ENCODE peak calls at places on chromosomes 6 and 20, in four cellular contexts. Z is breast epithelium, D is endodermal cell, E is SK-N-SH. O is an unnamed sample. For H3K27me3, the result is how much of the 10 kb centered on the place peaks cover.

GRCh38 chr6:88653936-88654335 is 309.5 kb downstream of the RNGTT start:
- DNase-seq in E (no peak), Z (no peak), D (no peak), O (no peak)

GRCh38 chr20:24493181-24493580 is 23.8 kb downstream of the SYNDIG1 start:
- DNase-seq in E (no peak), D (peak), Z (no peak), O (no peak)

GRCh38 chr6:27495386-27496135 is 22.7 kb upstream of the ZNF184 start:
- DNase-seq in Z (no peak), D (peak), E (peak), O (peak)

GRCh38 chr6:52663120-52663934 is 7.6 kb upstream of the TMEM14A start:
- DNase-seq in D (peak), E (peak), Z (peak), O (peak)

GRCh38 chr20:34771680-34772081 is 53.8 kb downstream of the NCOA6 start:
- DNase-seq in Z (no peak), E (no peak), D (no peak), O (no peak)

GRCh38 chr6:128516514-128516898 is 3.9 kb downstream of the PTPRK start:
- DNase-seq in E (no peak), Z (no peak), D (no peak), O (peak)

GRCh38 chr20:15674253-15675145 is 898.7 kb downstream of the KIF16B start:
- DNase-seq in E (peak), Z (no peak), D (no peak), O (no peak)

GRCh38 chr6:30687659-30688431 is 1.4 kb upstream of the PPP1R18 start:
- DNase-seq in D (no peak), E (peak), Z (no peak), O (no peak)

GRCh38 chr6:96124778-96125177 is 109.0 kb downstream of the FUT9 start:
- DNase-seq in D (no peak), E (no peak), Z (no peak), O (no peak)

GRCh38 chr20:38692436-38693411 is 31.6 kb upstream of the SLC32A1 start:
- DNase-seq in Z (no peak), E (peak), D (peak), O (peak)

GRCh38 chr6:15296735-15297134 is 50.9 kb downstream of the JARID2 start:
- DNase-seq in Z (no peak), D (no peak), E (no peak), O (no peak)

DNA sequence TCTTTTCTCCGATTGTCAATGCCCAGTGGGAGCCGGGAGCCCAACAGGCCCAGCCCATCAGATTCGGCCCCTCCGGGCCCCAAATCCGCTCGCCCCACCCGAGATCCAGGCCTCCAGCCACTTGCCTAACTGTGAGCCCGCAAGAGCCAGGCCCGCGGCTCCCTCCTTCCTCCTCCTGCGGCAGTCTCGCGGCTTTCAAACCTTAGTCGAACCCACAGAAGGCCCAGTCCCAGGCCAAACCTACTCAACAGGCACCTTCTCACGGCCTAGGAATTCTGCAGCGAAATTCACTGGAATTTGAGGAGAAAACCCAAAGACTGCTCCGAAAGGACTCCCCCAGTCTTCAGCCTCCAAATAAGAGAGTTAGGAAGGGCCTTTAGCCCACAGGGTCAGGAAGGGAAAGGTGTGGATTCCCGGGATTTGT is 2.8 kb upstream of the TFAP2A start:
- DNase-seq in E (no peak), Z (no peak), D (peak), O (peak)
- H3K27me3 ChIP-seq in E (half or more), Z (half or more), D (half or more), O (half or more)

GRCh38 chr6:36313628-36313895 is 23.1 kb downstream of the BNIP5 start:
- DNase-seq in Z (no peak), D (no peak), E (no peak), O (no peak)
- H3K4me3 ChIP-seq in Z (no peak), D (no peak), E (no peak), O (no peak)

GRCh38 chr20:608970-609369 is 1.1 kb downstream of the TCF15 start:
- DNase-seq in D (no peak), Z (no peak), E (no peak), O (peak)

GRCh38 chr20:610130-611046 is at the start of gene TCF15:
- DNase-seq in E (peak), D (peak), Z (no peak), O (peak)

GRCh38 chr20:607476-607875 is 2.6 kb downstream of the TCF15 start:
- DNase-seq in Z (no peak), E (no peak), D (no peak), O (no peak)

GRCh38 chr20:611047-611842 is 1.1 kb upstream of the TCF15 start:
- DNase-seq in E (no peak), Z (no peak), D (no peak), O (peak)

GRCh38 chr20:609371-609964 is 641 bp downstream of the TCF15 start:
- DNase-seq in E (peak), D (peak), Z (no peak), O (peak)
- H3K27me3 ChIP-seq in E (under half), D (under half), Z (half or more), O (under half)

GRCh38 chr20:36098364-36098763 is 56.2 kb upstream of the EPB41L1 start:
- DNase-seq in E (no peak), D (no peak), Z (peak), O (no peak)
- H3K4me3 ChIP-seq in E (no peak), D (no peak), Z (no peak), O (no peak)

DNA sequence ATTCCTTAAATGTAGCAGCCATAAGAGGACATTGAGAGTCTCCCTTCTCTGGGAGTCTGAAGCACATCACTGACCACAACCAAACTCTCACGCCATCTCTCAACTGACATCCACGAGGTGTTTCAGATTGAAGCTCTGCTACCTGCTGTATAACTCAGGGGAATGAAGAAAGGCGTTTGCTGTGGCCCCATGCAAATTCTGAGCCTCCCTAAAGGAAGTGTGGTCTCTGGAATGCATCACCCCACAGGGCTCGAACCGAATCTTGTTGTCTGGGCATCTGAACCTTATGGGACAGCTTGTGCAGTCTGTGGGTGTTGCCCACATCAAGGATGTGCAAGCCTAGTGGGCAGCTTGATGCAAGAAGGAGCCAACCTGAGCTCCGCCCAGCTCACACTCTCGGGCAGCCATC is 10.9 kb downstream of the PMEPA1 start:
- DNase-seq in E (no peak), D (no peak), Z (no peak), O (no peak)
- H3K27me3 ChIP-seq in E (under half), D (under half), Z (under half), O (under half)

GRCh38 chr6:138451043-138451442 is 47.0 kb downstream of the HEBP2 start:
- DNase-seq in Z (no peak), D (no peak), E (no peak), O (no peak)

GRCh38 chr6:138456393-138456775 is 42.9 kb downstream of the NHSL1 start:
- DNase-seq in D (no peak), Z (no peak), E (no peak), O (no peak)

GRCh38 chr6:138454976-138455706 is 44.2 kb downstream of the NHSL1 start:
- DNase-seq in E (no peak), D (no peak), Z (peak), O (peak)

GRCh38 chr6:138450445-138450844 is 46.4 kb downstream of the HEBP2 start:
- DNase-seq in D (no peak), E (no peak), Z (no peak), O (no peak)

DNA sequence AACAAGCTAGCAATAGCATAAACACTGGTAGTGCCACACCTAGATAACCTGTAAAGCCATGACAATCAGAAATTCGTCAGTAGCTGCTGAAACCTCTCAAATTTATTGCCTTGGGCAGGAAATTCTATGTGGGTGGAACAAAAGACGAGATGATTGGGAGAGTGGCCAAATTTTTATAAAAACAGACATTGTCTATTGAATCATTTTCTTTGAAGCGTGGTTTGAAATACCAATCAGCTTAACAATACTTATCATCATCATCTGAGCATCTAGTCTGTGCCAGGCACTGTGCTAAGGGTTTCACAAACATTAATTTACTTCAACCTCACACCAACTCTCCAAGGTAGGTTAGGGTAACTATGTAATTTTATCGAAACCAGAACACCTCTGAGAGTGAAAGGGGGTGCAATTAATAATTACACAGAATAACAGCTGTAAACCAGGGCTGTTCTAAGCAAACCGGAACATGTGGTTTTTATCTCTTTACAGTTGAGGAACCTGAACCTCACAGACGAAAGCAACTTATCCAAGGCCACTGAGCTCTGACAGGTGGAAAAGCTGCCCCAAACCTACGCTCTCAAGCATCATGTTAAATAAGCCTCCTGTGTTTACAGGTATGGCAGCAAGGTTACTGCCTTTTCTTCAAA is 43.4 kb downstream of the NHSL1 start:
- DNase-seq in Z (no peak), E (no peak), D (no peak), O (no peak)
- H3K4me3 ChIP-seq in Z (peak), E (no peak), D (no peak), O (no peak)

DNA sequence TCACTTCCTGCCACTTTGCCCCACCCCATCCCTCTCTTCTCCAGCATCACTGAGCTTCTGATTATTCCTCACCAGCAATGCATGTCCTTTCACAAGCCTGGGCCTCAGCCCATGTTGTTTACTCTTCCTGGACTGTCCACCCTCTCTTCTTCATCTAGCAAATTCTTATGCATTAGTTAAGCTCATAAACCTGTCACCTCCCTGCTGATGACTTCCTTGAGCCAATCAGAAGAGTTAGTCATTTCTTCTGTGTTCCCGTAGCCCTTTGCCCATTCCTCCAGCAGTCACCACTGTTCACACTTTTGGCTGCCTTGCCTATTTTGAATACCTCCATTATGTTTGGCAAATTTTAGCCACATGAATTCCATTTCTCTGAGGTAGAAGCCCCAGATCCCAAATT is 4.1 kb upstream of the CRYBG1 start:
- DNase-seq in E (no peak), Z (no peak), D (no peak), O (no peak)
- H3K27me3 ChIP-seq in E (under half), Z (under half), D (under half), O (under half)

GRCh38 chr6:170165085-170165484 is 125.8 kb downstream of the DLL1 start:
- DNase-seq in Z (no peak), E (no peak), D (peak), O (no peak)

GRCh38 chr6:170165501-170166117 is 125.3 kb downstream of the DLL1 start:
- DNase-seq in Z (no peak), E (no peak), D (peak), O (no peak)

GRCh38 chr6:170166511-170167122 is 124.3 kb downstream of the DLL1 start:
- DNase-seq in D (no peak), E (no peak), Z (no peak), O (no peak)

GRCh38 chr6:170164271-170164900 is 126.5 kb downstream of the DLL1 start:
- DNase-seq in Z (no peak), D (peak), E (no peak), O (no peak)

DNA sequence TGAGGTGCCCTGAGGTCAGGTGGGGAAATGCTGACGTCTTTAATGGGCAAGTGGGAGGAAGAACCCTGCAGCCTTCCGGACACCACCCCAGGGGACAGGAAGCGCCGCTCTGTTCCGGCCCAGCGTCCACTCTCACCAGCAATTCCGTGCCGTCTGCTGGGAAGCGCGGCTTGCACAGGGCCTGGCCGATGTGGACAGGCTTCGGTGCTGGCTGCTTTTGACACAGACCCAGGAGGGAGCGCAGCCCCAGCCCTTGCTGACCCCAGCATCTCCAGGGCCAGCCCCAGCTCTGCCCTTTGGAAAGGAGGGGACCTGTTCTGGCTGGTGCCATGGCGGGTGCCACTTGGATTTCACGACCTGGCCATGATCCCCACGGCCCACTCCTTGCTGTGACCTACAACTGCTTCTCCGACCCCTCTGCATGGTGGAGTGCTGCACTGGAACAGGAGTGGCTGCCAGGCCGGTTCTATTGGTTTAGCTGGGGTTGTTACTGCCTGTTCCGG is 123.2 kb downstream of the DLL1 start:
- DNase-seq in E (no peak), D (no peak), Z (no peak), O (no peak)
- H3K4me3 ChIP-seq in E (no peak), D (no peak), Z (peak), O (no peak)